ENCODE peak calls at places on chromosomes 7 and 10, in seven cellular contexts. N is IMR-90, U is prostate gland, S is mammary epithelial cell, G is HepG2, F is stomach, I is uterus. H is an unnamed sample.

GRCh38 chr10:75208177-75208576 is 2.4 kb upstream of the VDAC2 start:
- DNase-seq in N (peak; percentile 90), U (peak; percentile 61), S (peak; percentile 98), G (no peak), F (no peak), I (no peak), H (no peak)

GRCh38 chr7:46603296-46603701 is 682.2 kb upstream of the IGFBP3 start:
- DNase-seq in N (no peak), U (no peak), S (no peak), G (no peak), F (no peak), I (peak; percentile 53), H (no peak)

GRCh38 chr7:129799350-129799955 is 153.3 kb downstream of the UBE2H start:
- DNase-seq in N (no peak), U (no peak), S (no peak), G (no peak), F (no peak), I (no peak), H (no peak)

GRCh38 chr7:127682140-127682539 is 30.1 kb downstream of the SND1 start:
- DNase-seq in N (no peak), U (no peak), S (no peak), G (no peak), F (no peak), I (no peak), H (no peak)

GRCh38 chr10:100742067-100742771 is 3.2 kb upstream of the PAX2 start:
- DNase-seq in N (no peak), U (no peak), S (no peak), G (no peak), F (no peak), I (no peak), H (no peak)

GRCh38 chr7:140078392-140078791 is 15.6 kb upstream of the PARP12 start:
- DNase-seq in N (no peak), U (no peak), S (no peak), G (no peak), F (no peak), I (no peak), H (no peak)

GRCh38 chr10:77578583-77579227 is 58.9 kb downstream of the KCNMA1 start:
- DNase-seq in N (peak; percentile 90), U (no peak), S (peak; percentile 75), G (no peak), F (no peak), I (no peak), H (no peak)

GRCh38 chr10:22662693-22663330 is 51.6 kb downstream of the PIP4K2A start:
- DNase-seq in N (no peak), U (no peak), S (no peak), G (peak; percentile 68), F (no peak), I (no peak), H (no peak)

GRCh38 chr10:89556590-89556989 is 21.2 kb upstream of the SLC16A12 start:
- DNase-seq in N (peak; percentile 45), U (no peak), S (no peak), G (no peak), F (no peak), I (no peak), H (no peak)

GRCh38 chr10:71638577-71639411 is 80.8 kb downstream of the C10orf105 start:
- DNase-seq in N (no peak), U (no peak), S (no peak), G (peak; percentile 68), F (peak; percentile 47), I (no peak), H (no peak)

GRCh38 chr10:50622497-50623298 is 1.1 kb downstream of the SGMS1 start:
- DNase-seq in N (peak; percentile 50), U (peak; percentile 32), S (no peak), G (no peak), F (peak; percentile 49), I (peak; percentile 32), H (peak; percentile 44)

GRCh38 chr7:33143996-33144718 is 14.8 kb downstream of the BBS9 start:
- DNase-seq in N (peak; percentile 57), U (no peak), S (peak; percentile 24), G (peak; percentile 28), F (no peak), I (no peak), H (no peak)

GRCh38 chr10:21363087-21363752 is 162.3 kb downstream of the SKIDA1 start:
- DNase-seq in N (no peak), U (no peak), S (no peak), G (peak; percentile 18), F (no peak), I (no peak), H (no peak)

GRCh38 chr7:141563956-141564623 is 12.9 kb downstream of the AGK start:
- DNase-seq in N (no peak), U (no peak), S (peak; percentile 29), G (no peak), F (no peak), I (no peak), H (no peak)

GRCh38 chr10:6201511-6201975 is 1.2 kb upstream of the PFKFB3 start:
- DNase-seq in N (peak; percentile 70), U (peak; percentile 65), S (peak; percentile 74), G (peak; percentile 39), F (peak; percentile 84), I (peak; percentile 59), H (peak; percentile 62)

GRCh38 chr7:34552502-34552901 is 105.5 kb upstream of the NPSR1 start:
- DNase-seq in N (no peak), U (no peak), S (no peak), G (no peak), F (no peak), I (no peak), H (no peak)

GRCh38 chr10:124559372-124560132 is 97.9 kb downstream of the LHPP start:
- DNase-seq in N (no peak), U (no peak), S (no peak), G (no peak), F (no peak), I (no peak), H (no peak)

GRCh38 chr7:9264395-9264794 is 831.0 kb downstream of the NXPH1 start:
- DNase-seq in N (no peak), U (no peak), S (no peak), G (no peak), F (no peak), I (no peak), H (no peak)

GRCh38 chr7:102140952-102141370 is 145.7 kb upstream of the SH2B2 start:
- DNase-seq in N (no peak), U (no peak), S (no peak), G (no peak), F (no peak), I (no peak), H (no peak)

GRCh38 chr10:89378006-89378627 is at the start of gene IFIT1B:
- DNase-seq in N (no peak), U (no peak), S (no peak), G (no peak), F (no peak), I (no peak), H (no peak)

GRCh38 chr10:100890696-100891271 is 22.0 kb upstream of the SLF2 start:
- DNase-seq in N (peak; percentile 98), U (no peak), S (peak; percentile 80), G (peak; percentile 50), F (no peak), I (no peak), H (no peak)

GRCh38 chr7:100642534-100642907 is 1.2 kb upstream of the TFR2 start:
- DNase-seq in N (no peak), U (no peak), S (no peak), G (peak; percentile 38), F (peak; percentile 38), I (no peak), H (no peak)

GRCh38 chr7:123054357-123055133 is 59.0 kb upstream of the TAS2R16 start:
- DNase-seq in N (no peak), U (no peak), S (peak; percentile 27), G (peak; percentile 29), F (peak; percentile 29), I (no peak), H (peak; percentile 5)

GRCh38 chr10:10915215-10915614 is 102.5 kb upstream of the CELF2 start:
- DNase-seq in N (no peak), U (no peak), S (no peak), G (no peak), F (no peak), I (no peak), H (no peak)

GRCh38 chr10:69335063-69335587 is 56.8 kb downstream of the HK1 start:
- DNase-seq in N (no peak), U (no peak), S (no peak), G (no peak), F (no peak), I (peak; percentile 23), H (peak; percentile 64)

GRCh38 chr10:8064436-8064835 is 9.9 kb downstream of the GATA3 start:
- DNase-seq in N (no peak), U (no peak), S (no peak), G (no peak), F (no peak), I (no peak), H (no peak)
- H3K36me3 ChIP-seq in N (no peaks in the 10 kb centered on the region), U (no peaks in the 10 kb centered on the region), S (peaks cover 19% of the 10 kb centered on the region), G (no peaks in the 10 kb centered on the region), F (no peaks in the 10 kb centered on the region), I (no peaks in the 10 kb centered on the region), H (no peaks in the 10 kb centered on the region)

GRCh38 chr7:22672892-22673637 is 53.9 kb upstream of the IL6 start:
- DNase-seq in N (peak; percentile 46), U (no peak), S (no peak), G (peak; percentile 77), F (no peak), I (no peak), H (no peak)
- TF ChIP-seq CTCF in N (no peak), U (no peak), S (no peak), G (no peak), F (no peak), I (no peak), H (no peak)

GRCh38 chr7:94618134-94618533 is 37.8 kb downstream of the SGCE start:
- DNase-seq in N (no peak), U (no peak), S (no peak), G (no peak), F (no peak), I (no peak), H (no peak)

GRCh38 chr7:94620703-94621118 is 35.2 kb downstream of the SGCE start:
- DNase-seq in N (peak; percentile 91), U (peak; percentile 46), S (peak; percentile 99), G (peak; percentile 82), F (peak; percentile 57), I (peak; percentile 47), H (peak; percentile 75)

GRCh38 chr7:94623820-94624219 is 32.1 kb downstream of the SGCE start:
- DNase-seq in N (no peak), U (no peak), S (no peak), G (peak; percentile 90), F (no peak), I (no peak), H (no peak)

GRCh38 chr7:94615641-94616040 is 40.3 kb downstream of the SGCE start:
- DNase-seq in N (no peak), U (no peak), S (no peak), G (no peak), F (no peak), I (no peak), H (no peak)

DNA sequence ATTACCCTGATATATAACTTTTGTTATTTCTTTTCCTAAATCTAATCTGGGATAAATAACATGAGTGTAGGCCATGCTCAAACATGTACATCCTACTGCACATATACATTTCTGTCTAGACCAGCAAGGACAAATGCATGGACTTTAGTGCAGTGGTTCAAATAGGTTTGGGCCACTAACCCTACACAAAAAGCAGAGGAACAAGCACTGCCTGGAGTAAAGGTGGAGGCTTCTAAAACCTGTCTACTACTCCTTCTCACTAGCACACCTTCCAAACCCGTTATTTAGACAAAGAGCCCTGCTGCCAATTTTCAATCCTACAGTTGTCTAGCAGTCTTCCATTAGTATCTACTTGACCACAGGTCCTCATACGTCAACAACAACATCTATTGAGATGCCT is 34.8 kb downstream of the SGCE start:
- DNase-seq in N (no peak), U (no peak), S (no peak), G (no peak), F (no peak), I (no peak), H (no peak)
- H3K4me3 ChIP-seq in N (no peak overlapping the region), U (no peak overlapping the region), S (no peak overlapping the region), G (no peak overlapping the region), F (no peak overlapping the region), I (no peak overlapping the region), H (no peak overlapping the region)

GRCh38 chr7:148831782-148832181 is 52.3 kb downstream of the EZH2 start:
- DNase-seq in N (no peak), U (no peak), S (no peak), G (no peak), F (no peak), I (no peak), H (no peak)
- H3K36me3 ChIP-seq in N (peaks cover 2% of the 10 kb centered on the region), U (no peaks in the 10 kb centered on the region), S (peaks cover 9% of the 10 kb centered on the region), G (peaks cover 37% of the 10 kb centered on the region), F (no peaks in the 10 kb centered on the region), I (no peaks in the 10 kb centered on the region), H (no peaks in the 10 kb centered on the region)